ENCODE peak calls at places on chromosome 13, in eight cellular contexts. F is mesothelial cell of epicardium, M is cardiac muscle cell, W is foreskin keratinocyte, A is GM06990, G is cardiac fibroblast, Q is epithelial cell of proximal tubule, P is tibial nerve. C is an unnamed sample.

GRCh38 chr13:48160879-48161278 is 66.0 kb upstream of the MED4 start:
- DNase-seq in F (no peak), M (peak; percentile 21), W (no peak), A (no peak), G (peak; percentile 33), Q (peak; percentile 58), P (peak; percentile 27), C (no peak)

GRCh38 chr13:36385471-36385870 is 39.3 kb upstream of the SPART start:
- DNase-seq in F (no peak), M (no peak), W (no peak), A (no peak), G (no peak), Q (no peak), P (no peak), C (no peak)

GRCh38 chr13:52141299-52141698 is 12.4 kb upstream of the NEK5 start:
- DNase-seq in F (no peak), M (no peak), W (no peak), A (no peak), G (peak; percentile 6), Q (no peak), P (no peak), C (no peak)

GRCh38 chr13:100039740-100040139 is 49.2 kb upstream of the PCCA start:
- DNase-seq in F (no peak), M (no peak), W (no peak), A (no peak), G (no peak), Q (no peak), P (no peak), C (no peak)

GRCh38 chr13:39273953-39274352 is 235.7 kb downstream of the NHLRC3 start:
- DNase-seq in F (no peak), M (peak; percentile 26), W (no peak), A (no peak), G (peak; percentile 41), Q (no peak), P (no peak), C (no peak)

GRCh38 chr13:38202730-38203129 is 146.9 kb upstream of the UFM1 start:
- DNase-seq in F (no peak), M (peak; percentile 6), W (peak; percentile 49), A (no peak), G (peak; percentile 4), Q (no peak), P (no peak), C (no peak)

GRCh38 chr13:49214917-49215376 is 5.2 kb upstream of the MLNR start:
- DNase-seq in F (no peak), M (peak; percentile 44), W (no peak), A (peak; percentile 27), G (peak; percentile 35), Q (no peak), P (no peak), C (peak; percentile 39)

GRCh38 chr13:40389081-40389641 is 277.3 kb downstream of the FOXO1 start:
- DNase-seq in F (no peak), M (no peak), W (no peak), A (peak; percentile 20), G (no peak), Q (no peak), P (no peak), C (no peak)

GRCh38 chr13:92390217-92390616 is 836.4 kb upstream of the GPC6 start:
- DNase-seq in F (no peak), M (no peak), W (no peak), A (no peak), G (no peak), Q (no peak), P (no peak), C (no peak)

GRCh38 chr13:103351035-103351828 is 285.0 kb upstream of the SLC10A2 start:
- DNase-seq in F (no peak), M (peak; percentile 34), W (no peak), A (no peak), G (peak; percentile 39), Q (peak; percentile 84), P (no peak), C (no peak)

GRCh38 chr13:21149568-21149967 is 26.8 kb downstream of the SKA3 start:
- DNase-seq in F (no peak), M (no peak), W (no peak), A (peak; percentile 33), G (peak; percentile 23), Q (no peak), P (no peak), C (no peak)

GRCh38 chr13:109500146-109500773 is 286.1 kb downstream of the IRS2 start:
- DNase-seq in F (no peak), M (peak; percentile 31), W (no peak), A (no peak), G (peak; percentile 26), Q (no peak), P (no peak), C (no peak)

GRCh38 chr13:45021250-45021649 is 31.9 kb downstream of the GPALPP1 start:
- DNase-seq in F (no peak), M (no peak), W (no peak), A (no peak), G (no peak), Q (no peak), P (no peak), C (no peak)

GRCh38 chr13:60335531-60335930 is 61.5 kb upstream of the TDRD3 start:
- DNase-seq in F (no peak), M (peak; percentile 27), W (no peak), A (no peak), G (peak; percentile 31), Q (no peak), P (no peak), C (no peak)

GRCh38 chr13:44843403-44843802 is 145.9 kb downstream of the NUFIP1 start:
- DNase-seq in F (no peak), M (peak; percentile 77), W (no peak), A (no peak), G (peak; percentile 53), Q (no peak), P (no peak), C (no peak)

GRCh38 chr13:34376483-34376882 is 558.5 kb downstream of the RFC3 start:
- DNase-seq in F (no peak), M (no peak), W (no peak), A (no peak), G (no peak), Q (no peak), P (no peak), C (no peak)

GRCh38 chr13:87535911-87536310 is 135.3 kb upstream of the SLITRK5 start:
- DNase-seq in F (no peak), M (no peak), W (peak; percentile 66), A (no peak), G (no peak), Q (no peak), P (no peak), C (no peak)

GRCh38 chr13:30143671-30144400 is 163.5 kb downstream of the KATNAL1 start:
- DNase-seq in F (no peak), M (peak; percentile 61), W (no peak), A (no peak), G (peak; percentile 57), Q (no peak), P (no peak), C (no peak)

GRCh38 chr13:51269039-51269438 is 46.8 kb downstream of the FAM124A start:
- DNase-seq in F (no peak), M (peak; percentile 47), W (no peak), A (no peak), G (peak; percentile 33), Q (no peak), P (no peak), C (no peak)

GRCh38 chr13:31950121-31950810 is 81.3 kb upstream of the FRY start:
- DNase-seq in F (no peak), M (no peak), W (no peak), A (no peak), G (no peak), Q (no peak), P (no peak), C (no peak)

GRCh38 chr13:113009743-113010509 is 40.9 kb downstream of the MCF2L start:
- DNase-seq in F (no peak), M (peak; percentile 14), W (no peak), A (no peak), G (peak; percentile 17), Q (no peak), P (no peak), C (no peak)

GRCh38 chr13:44148159-44148929 is 225.3 kb upstream of the SERP2 start:
- DNase-seq in F (no peak), M (no peak), W (no peak), A (no peak), G (no peak), Q (no peak), P (no peak), C (no peak)

GRCh38 chr13:110812111-110812868 is 98.8 kb downstream of the ING1 start:
- DNase-seq in F (no peak), M (peak; percentile 65), W (no peak), A (no peak), G (peak; percentile 49), Q (no peak), P (no peak), C (no peak)
- TF ChIP-seq CTCF in F (no peak), M (peak; percentile 24), W (peak; percentile 13), A (no peak), G (no peak), Q (no peak), P (no peak), C (no peak)

GRCh38 chr13:95445116-95445515 is 107.4 kb upstream of the CLDN10 start:
- DNase-seq in F (no peak), M (no peak), W (no peak), A (no peak), G (no peak), Q (no peak), P (no peak), C (no peak)
- TF ChIP-seq CTCF in F (no peak), M (no peak), W (no peak), A (no peak), G (no peak), Q (no peak), P (no peak), C (no peak)

DNA sequence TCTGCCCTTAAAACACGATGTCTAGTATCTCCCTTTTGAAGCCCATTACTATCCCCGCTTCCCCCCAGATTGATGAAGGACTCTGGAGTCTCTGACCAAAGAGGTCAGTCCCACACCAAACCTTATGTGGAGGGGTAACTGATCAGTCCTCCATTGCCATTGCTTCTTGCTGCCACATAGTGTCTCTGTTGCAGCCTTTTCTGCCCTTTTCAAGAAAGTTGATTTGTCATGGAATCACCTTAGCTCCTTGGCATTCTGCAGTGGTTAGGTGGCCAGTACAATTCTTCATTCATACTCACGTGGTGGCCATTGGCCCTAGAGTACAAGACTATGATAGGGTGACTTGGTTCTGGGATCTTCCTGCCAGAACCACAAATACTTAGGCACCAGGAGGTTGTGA is 8.4 kb upstream of the HTR2A start:
- DNase-seq in F (no peak), M (peak; percentile 11), W (no peak), A (no peak), G (peak; percentile 23), Q (no peak), P (no peak), C (no peak)
- TF ChIP-seq CTCF in F (no peak), M (no peak), W (peak; percentile 51), A (peak; percentile 53), G (peak; percentile 10), Q (peak; percentile 50), P (no peak), C (peak; percentile 55)

DNA sequence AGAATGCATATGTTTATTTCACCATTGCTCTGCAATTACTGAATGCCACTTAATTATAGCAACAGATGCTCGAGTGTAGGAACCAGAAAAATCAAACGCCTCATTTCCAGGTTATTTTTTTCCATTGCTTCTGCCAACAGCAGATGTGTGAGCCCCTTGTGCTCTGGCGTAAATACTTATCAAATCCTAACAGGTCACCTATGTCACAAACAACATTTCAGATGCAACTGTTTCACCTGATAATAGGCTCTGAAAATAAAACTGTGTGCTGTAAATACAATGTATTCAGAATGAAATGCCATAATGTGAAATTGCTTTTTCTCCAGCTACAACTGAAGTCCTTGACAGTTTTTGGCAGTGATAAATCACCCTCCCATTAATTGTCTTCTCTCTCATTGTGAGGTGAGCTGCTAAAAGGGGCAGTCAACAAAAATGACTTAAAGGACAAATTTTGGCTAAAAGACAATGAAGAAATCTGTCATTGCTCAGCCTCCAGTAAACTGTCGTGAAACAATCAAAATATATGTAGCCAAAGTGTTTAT is 344.0 kb downstream of the DACH1 start:
- DNase-seq in F (no peak), M (no peak), W (no peak), A (no peak), G (no peak), Q (no peak), P (no peak), C (no peak)
- TF ChIP-seq CTCF in F (no peak), M (no peak), W (no peak), A (no peak), G (no peak), Q (no peak), P (no peak), C (no peak)

C was measured in GM10248.